ENCODE peak calls at places on chromosomes 3 and 15, in six cellular contexts. One of them, this sample, is unnamed.

GRCh38 chr3:108818404-108818803 is 4.2 kb upstream of the TRAT1 start:
- DNase-seq in K562: peak
- DNase-seq in HCT116: peak
- DNase-seq in H1: no peak
- DNase-seq in HepG2: peak
- DNase-seq in GM12878: no peak
- DNase-seq in this sample: peak

GRCh38 chr3:172629470-172629869 is 81.4 kb downstream of the NCEH1 start:
- DNase-seq in K562: no peak
- DNase-seq in HCT116: no peak
- DNase-seq in H1: no peak
- DNase-seq in HepG2: no peak
- DNase-seq in GM12878: no peak
- DNase-seq in this sample: no peak

GRCh38 chr3:186700267-186700666 is 16.9 kb upstream of the KNG1 start:
- DNase-seq in K562: peak
- DNase-seq in HCT116: no peak
- DNase-seq in H1: no peak
- DNase-seq in HepG2: no peak
- DNase-seq in GM12878: no peak
- DNase-seq in this sample: no peak

GRCh38 chr3:13223574-13224237 is 150.5 kb upstream of the IQSEC1 start:
- DNase-seq in K562: no peak
- DNase-seq in HCT116: no peak
- DNase-seq in H1: no peak
- DNase-seq in HepG2: peak
- DNase-seq in GM12878: no peak
- DNase-seq in this sample: no peak

GRCh38 chr15:56929389-56929788 is 10.9 kb downstream of the TCF12 start:
- DNase-seq in K562: peak
- DNase-seq in HCT116: no peak
- DNase-seq in H1: no peak
- DNase-seq in HepG2: no peak
- DNase-seq in GM12878: no peak
- DNase-seq in this sample: no peak

GRCh38 chr3:56238299-56238698 is 230.0 kb downstream of the ERC2 start:
- DNase-seq in K562: no peak
- DNase-seq in HCT116: no peak
- DNase-seq in H1: no peak
- DNase-seq in HepG2: no peak
- DNase-seq in GM12878: no peak
- DNase-seq in this sample: no peak

GRCh38 chr3:3708769-3709115 is 90.5 kb upstream of the LRRN1 start:
- DNase-seq in K562: no peak
- DNase-seq in HCT116: no peak
- DNase-seq in H1: no peak
- DNase-seq in HepG2: no peak
- DNase-seq in GM12878: no peak
- DNase-seq in this sample: no peak

GRCh38 chr3:129261850-129262249 is 12.4 kb downstream of the COPG1 start:
- DNase-seq in K562: no peak
- DNase-seq in HCT116: no peak
- DNase-seq in H1: no peak
- DNase-seq in HepG2: no peak
- DNase-seq in GM12878: no peak
- DNase-seq in this sample: no peak

GRCh38 chr3:53181024-53181371 is 20.0 kb downstream of the PRKCD start:
- DNase-seq in K562: no peak
- DNase-seq in HCT116: no peak
- DNase-seq in H1: no peak
- DNase-seq in HepG2: no peak
- DNase-seq in GM12878: no peak
- DNase-seq in this sample: no peak

GRCh38 chr15:27627623-27628022 is 471.5 kb downstream of the OCA2 start:
- DNase-seq in K562: no peak
- DNase-seq in HCT116: no peak
- DNase-seq in H1: no peak
- DNase-seq in HepG2: no peak
- DNase-seq in GM12878: no peak
- DNase-seq in this sample: no peak

GRCh38 chr3:49803464-49804140 is 541 bp downstream of the INKA1 start:
- DNase-seq in K562: peak
- DNase-seq in HCT116: no peak
- DNase-seq in H1: no peak
- DNase-seq in HepG2: no peak
- DNase-seq in GM12878: no peak
- DNase-seq in this sample: no peak

GRCh38 chr15:49286649-49287394 is 116.8 kb downstream of the GALK2 start:
- DNase-seq in K562: no peak
- DNase-seq in HCT116: no peak
- DNase-seq in H1: no peak
- DNase-seq in HepG2: no peak
- DNase-seq in GM12878: no peak
- DNase-seq in this sample: no peak

GRCh38 chr3:124621498-124621897 is 108.8 kb upstream of the UMPS start:
- DNase-seq in K562: peak
- DNase-seq in HCT116: no peak
- DNase-seq in H1: no peak
- DNase-seq in HepG2: no peak
- DNase-seq in GM12878: no peak
- DNase-seq in this sample: no peak

GRCh38 chr3:149276621-149277020 is 55.0 kb upstream of the CP start:
- DNase-seq in K562: no peak
- DNase-seq in HCT116: no peak
- DNase-seq in H1: no peak
- DNase-seq in HepG2: no peak
- DNase-seq in GM12878: no peak
- DNase-seq in this sample: no peak

GRCh38 chr3:127865941-127866340 is 43.6 kb upstream of the MGLL start:
- DNase-seq in K562: no peak
- DNase-seq in HCT116: peak
- DNase-seq in H1: no peak
- DNase-seq in HepG2: no peak
- DNase-seq in GM12878: no peak
- DNase-seq in this sample: no peak

GRCh38 chr3:188066141-188066540 is 87.8 kb upstream of the LPP start:
- DNase-seq in K562: no peak
- DNase-seq in HCT116: no peak
- DNase-seq in H1: no peak
- DNase-seq in HepG2: no peak
- DNase-seq in GM12878: no peak
- DNase-seq in this sample: no peak

GRCh38 chr15:76470691-76471090 is 134.1 kb downstream of the ISL2 start:
- DNase-seq in K562: no peak
- DNase-seq in HCT116: no peak
- DNase-seq in H1: no peak
- DNase-seq in HepG2: no peak
- DNase-seq in GM12878: no peak
- DNase-seq in this sample: no peak

GRCh38 chr15:69904296-69904560 is 193.5 kb downstream of the TLE3 start:
- DNase-seq in K562: no peak
- DNase-seq in HCT116: no peak
- DNase-seq in H1: no peak
- DNase-seq in HepG2: no peak
- DNase-seq in GM12878: no peak
- DNase-seq in this sample: no peak

GRCh38 chr15:83999396-84000120 is 236.0 kb upstream of the GOLGA6L4 start:
- DNase-seq in K562: no peak
- DNase-seq in HCT116: no peak
- DNase-seq in H1: no peak
- DNase-seq in HepG2: no peak
- DNase-seq in GM12878: no peak
- DNase-seq in this sample: no peak

GRCh38 chr15:23736291-23736690 is 49.2 kb upstream of the NDN start:
- DNase-seq in K562: no peak
- DNase-seq in HCT116: no peak
- DNase-seq in H1: no peak
- DNase-seq in HepG2: no peak
- DNase-seq in GM12878: no peak
- DNase-seq in this sample: no peak

GRCh38 chr3:30347679-30348216 is 258.7 kb upstream of the TGFBR2 start:
- DNase-seq in K562: no peak
- DNase-seq in HCT116: no peak
- DNase-seq in H1: no peak
- DNase-seq in HepG2: peak
- DNase-seq in GM12878: no peak
- DNase-seq in this sample: no peak

GRCh38 chr3:62261121-62261520 is 112.2 kb downstream of the FEZF2 start:
- DNase-seq in K562: no peak
- DNase-seq in HCT116: no peak
- DNase-seq in H1: no peak
- DNase-seq in HepG2: no peak
- DNase-seq in GM12878: no peak
- DNase-seq in this sample: no peak

GRCh38 chr3:108780235-108780634 is 23.0 kb upstream of the RETNLB start:
- DNase-seq in K562: no peak
- DNase-seq in HCT116: no peak
- DNase-seq in H1: no peak
- DNase-seq in HepG2: no peak
- DNase-seq in GM12878: no peak
- DNase-seq in this sample: no peak

GRCh38 chr3:153113553-153113952 is 48.5 kb upstream of the RAP2B start:
- DNase-seq in K562: no peak
- DNase-seq in HCT116: no peak
- DNase-seq in H1: no peak
- DNase-seq in HepG2: no peak
- DNase-seq in GM12878: no peak
- DNase-seq in this sample: no peak
- TF ChIP-seq YY1 in K562: no peak
- TF ChIP-seq YY1 in HCT116: no peak
- TF ChIP-seq YY1 in H1: no peak
- TF ChIP-seq YY1 in HepG2: no peak
- TF ChIP-seq YY1 in GM12878: no peak
- TF ChIP-seq YY1 in this sample: no peak

GRCh38 chr3:64056616-64057165 is 33.4 kb upstream of the PSMD6 start:
- DNase-seq in K562: no peak
- DNase-seq in HCT116: no peak
- DNase-seq in H1: no peak
- DNase-seq in HepG2: no peak
- DNase-seq in GM12878: no peak
- DNase-seq in this sample: no peak

GRCh38 chr3:64055076-64055475 is 31.8 kb upstream of the PSMD6 start:
- DNase-seq in K562: no peak
- DNase-seq in HCT116: no peak
- DNase-seq in H1: no peak
- DNase-seq in HepG2: no peak
- DNase-seq in GM12878: no peak
- DNase-seq in this sample: no peak

GRCh38 chr3:64057231-64057630 is 33.9 kb upstream of the PSMD6 start:
- DNase-seq in K562: no peak
- DNase-seq in HCT116: no peak
- DNase-seq in H1: no peak
- DNase-seq in HepG2: no peak
- DNase-seq in GM12878: no peak
- DNase-seq in this sample: no peak

GRCh38 chr3:64054488-64054887 is 31.2 kb upstream of the PSMD6 start:
- DNase-seq in K562: peak
- DNase-seq in HCT116: no peak
- DNase-seq in H1: no peak
- DNase-seq in HepG2: no peak
- DNase-seq in GM12878: no peak
- DNase-seq in this sample: no peak

DNA sequence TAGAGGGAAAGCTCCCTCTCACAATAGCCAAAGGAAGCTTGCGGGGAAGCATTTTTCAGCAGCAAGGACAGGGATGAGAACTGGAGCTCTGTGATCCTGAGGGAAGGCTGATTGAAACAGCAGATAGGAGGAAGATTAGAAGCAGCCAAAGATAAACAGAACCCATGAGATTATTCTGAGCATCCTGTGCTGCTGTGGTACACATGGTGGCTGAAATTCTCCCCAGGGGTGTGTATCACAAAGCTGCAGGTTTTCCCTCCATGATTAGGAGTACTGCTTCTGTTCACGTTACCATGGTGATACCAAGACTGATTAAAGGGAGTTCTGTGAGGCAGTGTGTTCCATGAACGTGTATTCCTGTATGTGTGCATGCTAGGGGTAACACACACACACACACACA is 30.3 kb upstream of the PSMD6 start:
- DNase-seq in K562: no peak
- DNase-seq in HCT116: no peak
- DNase-seq in H1: no peak
- DNase-seq in HepG2: no peak
- DNase-seq in GM12878: no peak
- DNase-seq in this sample: no peak
- TF ChIP-seq ZNF274 in K562: no peak
- TF ChIP-seq ZNF274 in HCT116: no peak
- TF ChIP-seq ZNF274 in H1: no peak
- TF ChIP-seq ZNF274 in HepG2: no peak
- TF ChIP-seq ZNF274 in GM12878: no peak
- TF ChIP-seq ZNF274 in this sample: no peak

DNA sequence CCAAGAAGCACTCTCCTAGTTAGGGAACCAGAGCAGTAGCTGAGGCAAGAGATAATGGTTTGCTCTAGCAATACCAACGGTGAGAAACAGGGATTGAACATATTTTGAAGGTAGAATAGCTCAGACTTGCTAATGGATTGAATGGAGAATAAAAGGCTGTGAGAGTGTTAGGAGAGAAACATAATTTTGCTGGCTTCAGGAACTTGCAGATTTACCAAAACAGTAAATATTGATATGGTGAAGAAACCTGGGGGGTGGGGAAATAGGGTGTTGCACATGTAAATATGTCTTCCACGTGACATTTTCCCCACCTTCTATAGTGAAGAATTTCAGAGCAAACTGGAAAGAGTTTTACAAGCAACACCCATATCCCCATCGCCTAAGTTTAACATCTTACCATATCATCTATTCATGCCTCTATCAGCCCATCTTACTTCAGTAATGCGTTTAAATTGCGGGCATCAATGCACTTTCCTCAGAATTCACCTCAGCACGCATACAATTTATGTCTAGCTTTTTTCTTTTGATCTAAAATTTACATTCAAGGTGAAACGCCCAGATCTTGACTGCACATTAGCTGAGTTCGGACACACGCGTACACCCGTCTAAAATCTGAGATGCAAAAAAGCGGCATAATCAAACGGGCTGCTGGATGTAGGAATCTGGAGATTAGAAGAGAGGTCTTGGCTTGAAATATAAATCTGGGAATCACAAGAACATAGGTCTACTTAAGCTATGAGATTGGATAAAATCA is 902 bp upstream of the NR1D2 start:
- DNase-seq in K562: no peak
- DNase-seq in HCT116: no peak
- DNase-seq in H1: no peak
- DNase-seq in HepG2: no peak
- DNase-seq in GM12878: no peak
- DNase-seq in this sample: no peak
- TF ChIP-seq YY1 in K562: no peak
- TF ChIP-seq YY1 in HCT116: no peak
- TF ChIP-seq YY1 in H1: no peak
- TF ChIP-seq YY1 in HepG2: no peak
- TF ChIP-seq YY1 in GM12878: no peak
- TF ChIP-seq YY1 in this sample: no peak

DNA sequence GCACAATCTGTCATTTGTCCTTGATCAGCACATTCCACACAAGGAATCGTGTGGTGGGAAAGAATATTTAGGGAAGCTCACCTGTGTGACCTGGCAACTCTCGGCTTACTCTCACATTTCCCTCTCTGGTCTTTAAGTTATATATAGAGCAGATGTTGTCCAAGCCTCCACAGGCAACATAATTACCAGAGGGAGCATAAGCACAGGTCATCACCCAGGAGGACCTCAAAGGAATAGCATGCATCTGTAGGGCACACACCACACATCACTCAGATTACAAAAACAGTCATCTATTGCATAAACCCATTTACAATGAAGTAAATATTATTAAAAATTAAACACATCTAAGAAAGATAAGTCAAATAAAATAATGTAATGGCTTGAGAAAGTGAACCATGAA is 36.5 kb downstream of the GNB4 start:
- DNase-seq in K562: no peak
- DNase-seq in HCT116: no peak
- DNase-seq in H1: no peak
- DNase-seq in HepG2: no peak
- DNase-seq in GM12878: no peak
- DNase-seq in this sample: no peak
- TF ChIP-seq ZNF274 in K562: no peak
- TF ChIP-seq ZNF274 in HCT116: no peak
- TF ChIP-seq ZNF274 in H1: no peak
- TF ChIP-seq ZNF274 in HepG2: no peak
- TF ChIP-seq ZNF274 in GM12878: no peak
- TF ChIP-seq ZNF274 in this sample: no peak